ENCODE peak calls at places on chromosomes 4 and X, in five cellular contexts. R, K, D, E and J are unnamed samples. For H3K36me3, the result is how much of the 10 kb centered on the place peaks cover.

GRCh38 chrX:43559643-43560042 is 96.5 kb upstream of the MAOA start:
- DNase-seq in R (peak), K (no peak), D (peak), E (no peak), J (peak)

GRCh38 chr4:84503495-84504437 is 4.7 kb upstream of the NKX6-1 start:
- DNase-seq in R (no peak), K (no peak), D (no peak), E (no peak), J (peak)

GRCh38 chr4:136526517-136526916 is 1005.8 kb downstream of the PCDH18 start:
- DNase-seq in R (no peak), K (no peak), D (no peak), E (no peak), J (no peak)

GRCh38 chr4:3037957-3038451 is 36.3 kb downstream of the HTT-AS start:
- DNase-seq in R (no peak), K (peak), D (no peak), E (no peak), J (peak)

GRCh38 chr4:75916091-75916661 is 13.9 kb upstream of the PPEF2 start:
- DNase-seq in R (no peak), K (no peak), D (peak), E (no peak), J (no peak)

GRCh38 chr4:74793757-74794340 is 474 bp downstream of the BTC start:
- DNase-seq in R (peak), K (peak), D (peak), E (peak), J (peak)

GRCh38 chr4:102599455-102599854 is 98.3 kb downstream of the NFKB1 start:
- DNase-seq in R (no peak), K (no peak), D (no peak), E (no peak), J (no peak)

GRCh38 chr4:101019941-101020401 is 327.4 kb downstream of the PPP3CA start:
- DNase-seq in R (no peak), K (no peak), D (peak), E (no peak), J (no peak)

GRCh38 chr4:121273191-121273590 is 107.6 kb downstream of the QRFPR start:
- DNase-seq in R (no peak), K (no peak), D (no peak), E (no peak), J (no peak)

GRCh38 chrX:25012793-25013592 is 2.8 kb downstream of the ARX start:
- DNase-seq in R (no peak), K (no peak), D (no peak), E (no peak), J (no peak)

GRCh38 chr4:158327525-158327924 is 117.2 kb downstream of the TMEM144 start:
- DNase-seq in R (no peak), K (no peak), D (no peak), E (no peak), J (no peak)

GRCh38 chr4:78336093-78336943 is 215.3 kb upstream of the ANXA3 start:
- DNase-seq in R (no peak), K (no peak), D (no peak), E (no peak), J (no peak)

GRCh38 chrX:8848921-8849320 is 47.7 kb upstream of the FAM9A start:
- DNase-seq in R (no peak), K (no peak), D (no peak), E (no peak), J (no peak)

GRCh38 chr4:148044889-148045352 is 313.0 kb downstream of the ARHGAP10 start:
- DNase-seq in R (no peak), K (no peak), D (no peak), E (no peak), J (no peak)

GRCh38 chr4:86032476-86033022 is 327.3 kb downstream of the MAPK10 start:
- DNase-seq in R (no peak), K (no peak), D (no peak), E (peak), J (no peak)

GRCh38 chr4:86181585-86181984 is 178.3 kb downstream of the MAPK10 start:
- DNase-seq in R (no peak), K (no peak), D (no peak), E (no peak), J (no peak)

GRCh38 chrX:50812995-50813842 is 775 bp downstream of the SHROOM4 start:
- DNase-seq in R (peak), K (peak), D (peak), E (peak), J (peak)

GRCh38 chr4:136392576-136392975 is 1139.7 kb downstream of the PCDH18 start:
- DNase-seq in R (no peak), K (no peak), D (no peak), E (no peak), J (no peak)

GRCh38 chr4:148059617-148060180 is 327.8 kb downstream of the ARHGAP10 start:
- DNase-seq in R (no peak), K (no peak), D (no peak), E (no peak), J (no peak)

GRCh38 chrX:116010939-116011338 is 159.6 kb upstream of the AGTR2 start:
- DNase-seq in R (no peak), K (no peak), D (no peak), E (no peak), J (no peak)

GRCh38 chr4:87632469-87632868 is 17.6 kb upstream of the DMP1 start:
- DNase-seq in R (no peak), K (no peak), D (no peak), E (no peak), J (no peak)

GRCh38 chrX:129791961-129792570 is 12.3 kb downstream of the SASH3 start:
- DNase-seq in R (no peak), K (no peak), D (no peak), E (no peak), J (no peak)

GRCh38 chr4:17807446-17807845 is 3.1 kb downstream of the DCAF16 start:
- DNase-seq in R (no peak), K (no peak), D (no peak), E (no peak), J (no peak)

GRCh38 chr4:47122592-47123291 is 91.4 kb downstream of the GABRB1 start:
- DNase-seq in R (no peak), K (no peak), D (peak), E (no peak), J (peak)

GRCh38 chr4:148495463-148495862 is 53.2 kb upstream of the NR3C2 start:
- DNase-seq in R (no peak), K (no peak), D (no peak), E (no peak), J (no peak)

GRCh38 chr4:2624782-2625548 is 88.5 kb downstream of the FAM193A start:
- DNase-seq in R (no peak), K (no peak), D (no peak), E (no peak), J (no peak)

GRCh38 chr4:124432500-124432899 is 280.0 kb downstream of the ANKRD50 start:
- DNase-seq in R (no peak), K (no peak), D (no peak), E (no peak), J (no peak)

GRCh38 chr4:75714681-75715080 is 9.7 kb upstream of the USO1 start:
- DNase-seq in R (no peak), K (no peak), D (no peak), E (no peak), J (no peak)

GRCh38 chr4:74283614-74284013 is 24.7 kb upstream of the EPGN start:
- DNase-seq in R (no peak), K (no peak), D (no peak), E (peak), J (no peak)

GRCh38 chr4:160928482-160928881 is 1235.3 kb downstream of the FSTL5 start:
- DNase-seq in R (no peak), K (no peak), D (no peak), E (no peak), J (no peak)

GRCh38 chr4:145048817-145049216 is 49.2 kb downstream of the ANAPC10 start:
- DNase-seq in R (no peak), K (no peak), D (no peak), E (no peak), J (no peak)

GRCh38 chrX:40581333-40581910 is 652 bp downstream of the ATP6AP2 start:
- DNase-seq in R (no peak), K (no peak), D (no peak), E (no peak), J (no peak)

GRCh38 chr4:52825311-52826090 is 36.6 kb upstream of the RASL11B start:
- DNase-seq in R (no peak), K (no peak), D (no peak), E (no peak), J (no peak)

GRCh38 chr4:152850377-152850776 is 70.6 kb downstream of the ARFIP1 start:
- DNase-seq in R (peak), K (peak), D (no peak), E (no peak), J (no peak)

GRCh38 chr4:177519481-177520270 is 77.4 kb upstream of the AGA start:
- DNase-seq in R (no peak), K (no peak), D (no peak), E (no peak), J (no peak)
- H3K27ac ChIP-seq in R (no peak), K (no peak), D (no peak), E (no peak), J (no peak)

GRCh38 chr4:10104991-10105276 is 11.7 kb downstream of the WDR1 start:
- DNase-seq in R (no peak), K (no peak), D (no peak), E (no peak), J (no peak)

GRCh38 chr4:10106421-10107039 is 10.1 kb downstream of the WDR1 start:
- DNase-seq in R (peak), K (no peak), D (peak), E (peak), J (peak)

GRCh38 chr4:10104211-10104990 is 12.2 kb downstream of the WDR1 start:
- DNase-seq in R (no peak), K (no peak), D (no peak), E (no peak), J (no peak)

GRCh38 chr4:10105920-10106319 is 10.7 kb downstream of the WDR1 start:
- DNase-seq in R (no peak), K (no peak), D (no peak), E (no peak), J (no peak)

GRCh38 chr4:10105421-10105820 is 11.2 kb downstream of the WDR1 start:
- DNase-seq in R (no peak), K (no peak), D (no peak), E (no peak), J (no peak)
- H3K36me3 ChIP-seq in R (half or more), K (half or more), D (under half), E (half or more), J (under half)

GRCh38 chr4:107989537-107990386 is at the start of gene HADH:
- DNase-seq in R (peak), K (peak), D (peak), E (peak), J (peak)

GRCh38 chr4:107991945-107992625 is 2.4 kb downstream of the HADH start:
- DNase-seq in R (no peak), K (no peak), D (no peak), E (no peak), J (no peak)

GRCh38 chr4:107987916-107988762 is 1.6 kb upstream of the HADH start:
- DNase-seq in R (no peak), K (no peak), D (peak), E (no peak), J (no peak)

GRCh38 chr4:107988763-107989035 is 990 bp upstream of the HADH start:
- DNase-seq in R (no peak), K (no peak), D (peak), E (no peak), J (no peak)

DNA sequence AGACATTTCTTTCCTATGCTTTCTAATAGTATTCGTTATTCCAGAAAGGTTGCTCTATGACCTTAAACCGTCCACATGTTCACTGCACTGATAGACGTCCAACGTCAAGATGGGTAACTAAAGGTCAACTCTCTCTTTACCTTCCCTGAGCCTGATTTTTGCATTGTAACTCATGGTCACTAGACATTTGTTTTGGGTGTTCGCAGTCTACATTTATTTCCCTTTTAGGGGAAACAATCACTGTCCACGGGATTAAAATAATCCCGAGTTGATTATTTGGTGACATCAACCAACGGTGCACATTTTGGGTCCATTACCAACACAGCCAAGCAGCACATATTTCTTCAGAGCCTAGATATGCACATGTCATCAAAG is 540 bp upstream of the HADH start:
- DNase-seq in R (no peak), K (no peak), D (no peak), E (no peak), J (no peak)
- H3K27ac ChIP-seq in R (peak), K (peak), D (peak), E (no peak), J (peak)

GRCh38 chr4:54290980-54291379 is 61.9 kb downstream of the PDGFRA start:
- DNase-seq in R (no peak), K (no peak), D (no peak), E (no peak), J (no peak)

DNA sequence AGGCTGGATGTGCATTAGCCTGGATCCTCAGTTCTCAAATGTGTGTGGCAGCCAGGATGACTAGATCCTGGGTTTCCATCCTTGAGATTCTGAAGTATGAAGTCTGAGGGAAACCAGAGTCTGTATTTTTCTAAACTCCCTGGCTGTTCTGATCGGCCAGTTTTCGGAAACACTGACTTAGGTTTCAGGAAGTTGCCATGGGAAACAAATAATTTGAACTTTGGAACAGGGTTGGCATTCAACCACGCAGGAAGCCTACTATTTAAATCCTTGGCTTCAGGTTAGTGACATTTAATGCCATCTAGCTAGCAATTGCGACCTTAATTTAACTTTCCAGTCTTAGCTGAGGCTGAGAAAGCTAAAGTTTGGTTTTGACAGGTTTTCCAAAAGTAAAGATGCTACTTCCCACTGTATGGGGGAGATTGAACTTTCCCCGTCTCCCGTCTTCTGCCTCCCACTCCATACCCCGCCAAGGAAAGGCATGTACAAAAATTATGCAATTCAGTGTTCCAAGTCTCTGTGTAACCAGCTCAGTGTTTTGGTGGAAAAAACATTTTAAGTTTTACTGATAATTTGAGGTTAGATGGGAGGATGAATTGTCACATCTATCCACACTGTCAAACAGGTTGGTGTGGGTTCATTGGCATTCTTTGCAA is 67.6 kb downstream of the PDGFRA start:
- DNase-seq in R (no peak), K (no peak), D (no peak), E (no peak), J (no peak)
- H3K36me3 ChIP-seq in R (under half), K (under half), D (under half), E (under half), J (under half)

GRCh38 chr4:113478032-113478431 is 283.5 kb downstream of the CAMK2D start:
- DNase-seq in R (no peak), K (no peak), D (no peak), E (no peak), J (no peak)

GRCh38 chr4:113471141-113471860 is 290.2 kb downstream of the CAMK2D start:
- DNase-seq in R (no peak), K (no peak), D (no peak), E (no peak), J (no peak)

GRCh38 chr4:113476800-113477199 is 284.7 kb downstream of the CAMK2D start:
- DNase-seq in R (no peak), K (no peak), D (no peak), E (no peak), J (no peak)

GRCh38 chr4:113472864-113473263 is 288.7 kb downstream of the CAMK2D start:
- DNase-seq in R (no peak), K (no peak), D (no peak), E (no peak), J (no peak)

GRCh38 chr4:113474017-113474416 is 287.5 kb downstream of the CAMK2D start:
- DNase-seq in R (no peak), K (no peak), D (no peak), E (no peak), J (no peak)
- H3K27ac ChIP-seq in R (no peak), K (no peak), D (no peak), E (peak), J (no peak)

GRCh38 chr4:6824772-6825402 is 42.4 kb downstream of the KIAA0232 start:
- DNase-seq in R (no peak), K (no peak), D (no peak), E (no peak), J (no peak)
- H3K36me3 ChIP-seq in R (under half), K (under half), D (under half), E (under half), J (under half)

GRCh38 chr4:165656399-165656798 is 216.6 kb upstream of the TLL1 start:
- DNase-seq in R (no peak), K (no peak), D (no peak), E (no peak), J (no peak)
- H3K27ac ChIP-seq in R (no peak), K (no peak), D (no peak), E (no peak), J (no peak)

GRCh38 chrX:108468486-108468885 is 28.8 kb downstream of the COL4A5 start:
- DNase-seq in R (no peak), K (no peak), D (no peak), E (no peak), J (no peak)

GRCh38 chrX:108464604-108465003 is 25.0 kb downstream of the COL4A5 start:
- DNase-seq in R (no peak), K (no peak), D (no peak), E (no peak), J (no peak)
- H3K36me3 ChIP-seq in R (under half), K (under half), D (under half), E (under half), J (under half)

GRCh38 chr4:25838526-25838925 is 24.3 kb downstream of the SEL1L3 start:
- DNase-seq in R (no peak), K (no peak), D (no peak), E (no peak), J (no peak)
- H3K27ac ChIP-seq in R (no peak), K (no peak), D (no peak), E (no peak), J (no peak)